ENCODE peak calls at places on chromosomes 4 and X, in four cellular contexts. C is psoas muscle; R is colonic mucosa; M is CD8-positive, alpha-beta memory T cell. H is an unnamed sample.

GRCh38 chr4:168634276-168634802 is 137.5 kb downstream of the PALLD start:
- DNase-seq in C (no peak), R (no peak), M (no peak), H (no peak)

GRCh38 chrX:7074135-7074907 is 73.2 kb upstream of the STS start:
- DNase-seq in C (no peak), R (no peak), M (no peak), H (no peak)

GRCh38 chr4:74374561-74375327 is 9.8 kb downstream of the EREG start:
- DNase-seq in C (no peak), R (peak; percentile 53), M (no peak), H (no peak)

GRCh38 chrX:49110417-49110816 is 13.1 kb downstream of the GPKOW start:
- DNase-seq in C (no peak), R (no peak), M (no peak), H (no peak)

GRCh38 chr4:188727746-188728145 is 588.5 kb downstream of the TRIML1 start:
- DNase-seq in C (no peak), R (no peak), M (no peak), H (no peak)

GRCh38 chrX:134294548-134294947 is 57.6 kb downstream of the CCDC160 start:
- DNase-seq in C (no peak), R (no peak), M (no peak), H (no peak)

GRCh38 chr4:56066493-56066892 is 117.7 kb downstream of the CEP135 start:
- DNase-seq in C (no peak), R (no peak), M (no peak), H (no peak)

GRCh38 chr4:141132689-141133145 is 552 bp downstream of the RNF150 start:
- DNase-seq in C (peak; percentile 32), R (peak; percentile 22), M (no peak), H (no peak)

GRCh38 chr4:169070895-169071218 is 60.8 kb upstream of the CBR4 start:
- DNase-seq in C (no peak), R (peak; percentile 81), M (no peak), H (no peak)

GRCh38 chrX:48923771-48924170 is 4.9 kb upstream of the PIM2 start:
- DNase-seq in C (no peak), R (no peak), M (no peak), H (no peak)

GRCh38 chr4:83870551-83870950 is 334.6 kb downstream of the GPAT3 start:
- DNase-seq in C (no peak), R (no peak), M (no peak), H (no peak)

GRCh38 chr4:133188433-133189175 is 39.5 kb downstream of the PCDH10 start:
- DNase-seq in C (no peak), R (no peak), M (no peak), H (no peak)

GRCh38 chr4:40255722-40256281 is 59.0 kb downstream of the RHOH start:
- DNase-seq in C (no peak), R (no peak), M (no peak), H (no peak)

GRCh38 chr4:39908284-39908683 is 69.4 kb downstream of the PDS5A start:
- DNase-seq in C (no peak), R (no peak), M (no peak), H (no peak)

GRCh38 chr4:41991916-41992767 is 1.8 kb downstream of the SLC30A9 start:
- DNase-seq in C (no peak), R (no peak), M (no peak), H (no peak)

GRCh38 chr4:75211422-75211821 is 278.5 kb downstream of the PARM1 start:
- DNase-seq in C (no peak), R (no peak), M (no peak), H (no peak)

GRCh38 chr4:2817136-2817535 is 24.3 kb downstream of the SH3BP2 start:
- DNase-seq in C (no peak), R (no peak), M (no peak), H (no peak)
- H3K4me3 ChIP-seq in C (no peak overlapping the region), R (no peak overlapping the region), M (peak overlapping the region; percentile 34), H (peak overlapping the region; percentile 52)

GRCh38 chrX:153645921-153646481 is 1.0 kb upstream of the DUSP9 start:
- DNase-seq in C (no peak), R (no peak), M (no peak), H (no peak)
- H3K27me3 ChIP-seq in C (peaks cover 13% of the 10 kb centered on the region), R (peaks cover 52% of the 10 kb centered on the region), M (no peaks in the 10 kb centered on the region), H (no peaks in the 10 kb centered on the region)

GRCh38 chr4:153260152-153260551 is 55.9 kb downstream of the TRIM2 start:
- DNase-seq in C (no peak), R (no peak), M (no peak), H (no peak)

GRCh38 chr4:153258750-153259149 is 54.5 kb downstream of the TRIM2 start:
- DNase-seq in C (no peak), R (no peak), M (no peak), H (no peak)

GRCh38 chr4:153257151-153257620 is 52.9 kb downstream of the TRIM2 start:
- DNase-seq in C (peak; percentile 27), R (no peak), M (no peak), H (no peak)

GRCh38 chr4:153259679-153260078 is 55.4 kb downstream of the TRIM2 start:
- DNase-seq in C (no peak), R (no peak), M (no peak), H (no peak)

DNA sequence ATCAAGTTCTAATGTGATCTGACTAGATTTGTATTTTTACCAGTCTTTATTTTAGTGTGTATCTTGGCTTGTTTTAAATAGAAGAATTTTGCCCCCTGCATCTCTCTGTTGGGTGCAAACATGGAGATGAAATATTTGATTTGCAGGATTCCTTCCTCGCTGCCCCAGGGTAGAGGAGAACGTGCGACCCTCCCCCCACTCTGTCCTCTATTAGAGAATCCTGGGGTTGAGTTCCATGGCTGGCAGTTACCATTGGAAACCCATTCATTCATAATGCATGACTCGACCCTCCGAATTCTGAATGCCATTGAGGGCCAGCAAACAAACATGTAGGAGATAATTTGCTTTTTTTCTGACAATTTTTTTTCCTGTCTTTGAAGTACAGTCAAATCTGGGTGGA is 53.7 kb downstream of the TRIM2 start:
- DNase-seq in C (no peak), R (no peak), M (no peak), H (no peak)
- H3K4me3 ChIP-seq in C (no peak overlapping the region), R (no peak overlapping the region), M (no peak overlapping the region), H (no peak overlapping the region)

DNA sequence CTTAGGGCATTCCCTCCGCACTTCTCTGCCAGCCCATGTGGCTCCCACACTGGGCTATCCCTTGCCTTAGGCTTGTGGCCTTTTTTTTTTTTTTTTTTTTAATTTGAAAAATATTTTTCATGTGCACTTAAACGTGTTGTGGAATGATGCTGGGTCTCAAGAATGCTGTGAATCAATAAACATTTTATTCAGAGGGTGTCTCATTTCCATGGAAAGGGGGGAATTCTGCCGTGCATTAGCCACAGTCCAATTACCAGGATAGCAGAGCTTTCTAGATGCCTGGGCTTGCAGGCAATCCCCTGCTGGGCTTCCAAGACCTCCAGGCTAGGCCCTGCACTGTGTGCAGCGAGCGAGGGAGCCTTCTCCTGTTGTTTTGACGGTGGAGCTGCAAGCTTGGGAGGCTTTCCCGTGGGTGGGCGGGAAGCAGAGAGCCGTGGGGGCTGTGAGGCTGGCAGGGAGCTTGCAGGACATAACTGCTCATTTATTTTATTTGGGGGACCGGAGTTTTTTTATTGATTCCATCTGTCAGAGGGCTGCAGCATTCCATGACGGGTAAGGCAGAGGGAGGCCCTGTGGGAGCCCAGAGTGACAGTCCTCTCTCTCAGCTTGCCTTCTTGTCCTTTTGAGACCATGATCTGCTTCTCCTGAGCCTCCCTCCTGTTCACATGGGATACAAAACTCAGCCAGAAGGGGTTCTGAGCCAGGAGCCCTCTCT is 2.6 kb upstream of the CPZ start:
- DNase-seq in C (no peak), R (no peak), M (no peak), H (no peak)
- H3K27me3 ChIP-seq in C (peaks cover 24% of the 10 kb centered on the region), R (peaks cover 27% of the 10 kb centered on the region), M (no peaks in the 10 kb centered on the region), H (peaks cover 4% of the 10 kb centered on the region)

GRCh38 chr4:100075056-100075455 is 115.2 kb downstream of the DDIT4L start:
- DNase-seq in C (no peak), R (no peak), M (no peak), H (no peak)

GRCh38 chr4:100076753-100077152 is 113.5 kb downstream of the DDIT4L start:
- DNase-seq in C (no peak), R (no peak), M (no peak), H (no peak)

GRCh38 chr4:100071531-100071930 is 118.7 kb downstream of the DDIT4L start:
- DNase-seq in C (no peak), R (no peak), M (no peak), H (no peak)

GRCh38 chr4:100079264-100079663 is 111.0 kb downstream of the DDIT4L start:
- DNase-seq in C (no peak), R (no peak), M (no peak), H (no peak)

GRCh38 chr4:100075486-100076270 is 114.6 kb downstream of the DDIT4L start:
- DNase-seq in C (no peak), R (no peak), M (no peak), H (no peak)
- H3K4me3 ChIP-seq in C (no peak overlapping the region), R (no peak overlapping the region), M (no peak overlapping the region), H (no peak overlapping the region)

DNA sequence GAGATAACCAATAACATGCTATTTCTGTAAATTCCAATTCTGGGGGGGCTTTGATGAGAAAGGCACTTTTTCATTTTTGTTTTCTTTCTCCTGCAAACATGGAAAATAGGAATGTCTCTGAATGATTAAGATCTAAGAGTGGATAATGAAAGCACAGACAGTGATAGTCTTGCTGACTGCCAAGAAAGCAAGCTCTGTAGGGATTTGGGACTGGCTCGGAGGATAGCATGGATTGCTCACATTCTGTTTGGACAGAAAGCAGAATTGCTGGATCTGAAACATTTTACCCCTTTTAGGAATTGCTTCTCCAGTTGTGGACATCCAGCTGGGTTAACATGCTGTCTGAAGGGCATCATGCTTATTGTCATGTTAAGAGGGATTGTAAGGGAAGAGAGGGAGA is 145.2 kb downstream of the NHS start:
- DNase-seq in C (no peak), R (no peak), M (no peak), H (no peak)
- H3K27me3 ChIP-seq in C (no peaks in the 10 kb centered on the region), R (no peaks in the 10 kb centered on the region), M (no peaks in the 10 kb centered on the region), H (no peaks in the 10 kb centered on the region)